ENCODE peak calls at places on chromosomes 12 and 14, in four cellular contexts. D, X, F and R are unnamed samples.

GRCh38 chr12:109115404-109115757 is 1.0 kb upstream of the ACACB start:
- DNase-seq in D (no peak), X (no peak), F (no peak), R (peak)

GRCh38 chr12:93221841-93222240 is 155.9 kb upstream of the NUDT4 start:
- DNase-seq in D (no peak), X (no peak), F (no peak), R (peak)

GRCh38 chr12:113136128-113136989 is 798 bp upstream of the RASAL1 start:
- DNase-seq in D (peak), X (peak), F (no peak), R (no peak)

GRCh38 chr12:30823140-30823669 is 68.5 kb upstream of the CAPRIN2 start:
- DNase-seq in D (no peak), X (no peak), F (no peak), R (no peak)

GRCh38 chr12:24500466-24501232 is 448.3 kb downstream of the BCAT1 start:
- DNase-seq in D (no peak), X (no peak), F (no peak), R (no peak)

GRCh38 chr14:73741386-73741875 is 27.2 kb upstream of the PNMA1 start:
- DNase-seq in D (peak), X (peak), F (no peak), R (peak)

GRCh38 chr14:39665084-39665483 is 232.9 kb upstream of the FBXO33 start:
- DNase-seq in D (no peak), X (no peak), F (no peak), R (no peak)

GRCh38 chr12:7142057-7142644 is 12.0 kb downstream of the CLSTN3 start:
- DNase-seq in D (peak), X (peak), F (no peak), R (peak)

GRCh38 chr12:12927211-12928079 is 24.5 kb downstream of the GPRC5D start:
- DNase-seq in D (peak), X (peak), F (peak), R (peak)

GRCh38 chr14:59098377-59098776 is 90.1 kb upstream of the DAAM1 start:
- DNase-seq in D (no peak), X (no peak), F (no peak), R (no peak)

GRCh38 chr14:99479903-99480855 is 480 bp downstream of the SETD3 start:
- DNase-seq in D (no peak), X (peak), F (no peak), R (peak)

GRCh38 chr12:88188180-88188579 is 46.1 kb downstream of the TMTC3 start:
- DNase-seq in D (no peak), X (no peak), F (no peak), R (no peak)

GRCh38 chr12:1500095-1500801 is 94.1 kb downstream of the FBXL14 start:
- DNase-seq in D (no peak), X (peak), F (no peak), R (no peak)

GRCh38 chr12:65602579-65603295 is 221.5 kb upstream of the HMGA2 start:
- DNase-seq in D (peak), X (peak), F (no peak), R (peak)

GRCh38 chr14:44962573-44963528 is 861 bp downstream of the TOGARAM1 start:
- DNase-seq in D (no peak), X (peak), F (no peak), R (no peak)

GRCh38 chr14:27958757-27959156 is 807.8 kb upstream of the FOXG1 start:
- DNase-seq in D (no peak), X (no peak), F (no peak), R (no peak)

GRCh38 chr12:112140728-112141127 is 15.4 kb downstream of the TRAFD1 start:
- DNase-seq in D (no peak), X (no peak), F (no peak), R (no peak)

GRCh38 chr14:99749142-99749541 is 44.1 kb upstream of the EML1 start:
- DNase-seq in D (no peak), X (peak), F (no peak), R (no peak)

GRCh38 chr14:59398841-59399240 is 66.3 kb downstream of the GPR135 start:
- DNase-seq in D (no peak), X (no peak), F (no peak), R (no peak)

GRCh38 chr12:69101505-69101904 is 137.9 kb upstream of the CPSF6 start:
- DNase-seq in D (no peak), X (no peak), F (no peak), R (peak)

GRCh38 chr14:89489796-89490506 is 72.9 kb upstream of the FOXN3 start:
- DNase-seq in D (no peak), X (no peak), F (no peak), R (no peak)

GRCh38 chr12:7948585-7949264 is 12.7 kb upstream of the SLC2A3 start:
- DNase-seq in D (no peak), X (no peak), F (no peak), R (no peak)

GRCh38 chr12:125272252-125272980 is 207.2 kb downstream of the AACS start:
- DNase-seq in D (no peak), X (no peak), F (no peak), R (no peak)

GRCh38 chr14:52328286-52328685 is 14.2 kb downstream of the PTGER2 start:
- DNase-seq in D (no peak), X (no peak), F (no peak), R (no peak)

GRCh38 chr12:108861878-108862587 is 4.7 kb upstream of the SSH1 start:
- DNase-seq in D (no peak), X (no peak), F (no peak), R (no peak)

GRCh38 chr12:103848132-103848531 is 7.1 kb upstream of the NT5DC3 start:
- DNase-seq in D (no peak), X (no peak), F (no peak), R (peak)

GRCh38 chr12:64042901-64043300 is 179.2 kb downstream of the KICS2 start:
- DNase-seq in D (no peak), X (no peak), F (no peak), R (no peak)

GRCh38 chr12:79725987-79726386 is 35.2 kb upstream of the PAWR start:
- DNase-seq in D (no peak), X (no peak), F (no peak), R (no peak)

GRCh38 chr14:92513966-92514843 is 624 bp downstream of the RIN3 start:
- DNase-seq in D (peak), X (no peak), F (no peak), R (peak)

GRCh38 chr12:13252616-13253015 is 56.1 kb downstream of the EMP1 start:
- DNase-seq in D (no peak), X (no peak), F (no peak), R (no peak)

GRCh38 chr14:89418976-89419375 is 1.9 kb upstream of the FOXN3 start:
- DNase-seq in D (no peak), X (no peak), F (no peak), R (no peak)

GRCh38 chr14:79426103-79426755 is 785.1 kb downstream of the DIO2 start:
- DNase-seq in D (no peak), X (no peak), F (no peak), R (no peak)

GRCh38 chr12:94263905-94264655 is 115.7 kb downstream of the PLXNC1 start:
- DNase-seq in D (peak), X (no peak), F (no peak), R (no peak)

GRCh38 chr12:92065018-92065499 is 80.6 kb downstream of the BTG1 start:
- DNase-seq in D (no peak), X (no peak), F (peak), R (peak)

GRCh38 chr12:20588057-20588456 is 107.1 kb upstream of the SLCO1C1 start:
- DNase-seq in D (no peak), X (no peak), F (no peak), R (no peak)

GRCh38 chr14:23486116-23486515 is 16.6 kb downstream of the NGDN start:
- DNase-seq in D (no peak), X (no peak), F (no peak), R (no peak)

GRCh38 chr12:26274441-26275312 is 79.3 kb downstream of the SSPN start:
- DNase-seq in D (no peak), X (peak), F (peak), R (peak)

GRCh38 chr14:63852817-63853730 is at the start of gene SYNE2:
- DNase-seq in D (peak), X (peak), F (no peak), R (peak)

GRCh38 chr14:63855272-63855671 is 2.5 kb downstream of the SYNE2 start:
- DNase-seq in D (no peak), X (no peak), F (no peak), R (no peak)

GRCh38 chr14:63852271-63852816 is 460 bp upstream of the SYNE2 start:
- DNase-seq in D (no peak), X (no peak), F (no peak), R (no peak)

GRCh38 chr14:63854330-63854729 is 1.5 kb downstream of the SYNE2 start:
- DNase-seq in D (no peak), X (no peak), F (no peak), R (no peak)

GRCh38 chr14:63853831-63854293 is 1.1 kb downstream of the SYNE2 start:
- DNase-seq in D (no peak), X (no peak), F (no peak), R (peak)
- TF ChIP-seq ATF2 in D (no peak), X (no peak), F (no peak), R (no peak)

GRCh38 chr12:123367511-123367910 is 2.9 kb upstream of the SBNO1 start:
- DNase-seq in D (no peak), X (no peak), F (no peak), R (no peak)

GRCh38 chr12:123363385-123363742 is 1.3 kb downstream of the SBNO1 start:
- DNase-seq in D (no peak), X (no peak), F (no peak), R (no peak)

GRCh38 chr12:123365141-123365917 is 682 bp upstream of the SBNO1 start:
- DNase-seq in D (peak), X (peak), F (peak), R (peak)

GRCh38 chr12:123364532-123365140 is at the start of gene SBNO1:
- DNase-seq in D (no peak), X (peak), F (peak), R (peak)

GRCh38 chr12:123363743-123364531 is 710 bp downstream of the SBNO1 start:
- DNase-seq in D (peak), X (no peak), F (no peak), R (peak)
- H3K4me3 ChIP-seq in D (peak), X (peak), F (peak), R (peak)

GRCh38 chr14:90677484-90678045 is 138.7 kb downstream of the TTC7B start:
- DNase-seq in D (no peak), X (no peak), F (no peak), R (no peak)
- TF ChIP-seq ATF2 in D (no peak), X (no peak), F (no peak), R (no peak)

GRCh38 chr14:76376409-76376877 is 506 bp downstream of the ESRRB start:
- DNase-seq in D (no peak), X (no peak), F (no peak), R (no peak)
- H3K4me3 ChIP-seq in D (peak), X (no peak), F (no peak), R (no peak)